ENCODE peak calls at places on chromosomes 13 and 19, in eight cellular contexts. O is kidney glomerular epithelial cell; J is activated CD8-positive, alpha-beta memory T cell treated with anti-CD3 and anti-CD28 coated beads for 1 hour; W is stimulated activated CD8-positive, alpha-beta memory T cell treated with anti-CD3 and anti-CD28 coated beads, Interleukin-7, amount 100 ng/mL, for 48 hours; B is astrocyte of the hippocampus; H is hippocampal formation; A is BJ; D is hepatocyte. F is an unnamed sample.

GRCh38 chr19:49407482-49408015 is 15.7 kb downstream of the PTH2 start:
- DNase-seq in O (no peak), J (no peak), W (no peak), B (no peak), H (no peak), A (no peak), D (no peak), F (no peak)

GRCh38 chr19:48511800-48512503 is at the start of gene LMTK3:
- DNase-seq in O (no peak), J (peak; percentile 76), W (peak; percentile 53), B (peak; percentile 76), H (peak; percentile 92), A (no peak), D (no peak), F (no peak)

GRCh38 chr13:78238911-78239310 is 320.3 kb upstream of the EDNRB start:
- DNase-seq in O (peak; percentile 28), J (no peak), W (no peak), B (no peak), H (no peak), A (no peak), D (no peak), F (no peak)

GRCh38 chr13:102003848-102004570 is 397.8 kb downstream of the FGF14 start:
- DNase-seq in O (no peak), J (no peak), W (no peak), B (peak; percentile 41), H (no peak), A (no peak), D (no peak), F (no peak)

GRCh38 chr19:57241181-57241580 is 749 bp downstream of the ZNF805 start:
- DNase-seq in O (no peak), J (no peak), W (no peak), B (peak; percentile 40), H (no peak), A (no peak), D (peak; percentile 17), F (no peak)

GRCh38 chr13:27770809-27771208 is 21.5 kb upstream of the GSX1 start:
- DNase-seq in O (peak; percentile 22), J (no peak), W (no peak), B (no peak), H (no peak), A (no peak), D (peak; percentile 43), F (peak; percentile 9)

GRCh38 chr13:48232420-48233096 is 448 bp upstream of the ITM2B start:
- DNase-seq in O (peak; percentile 43), J (no peak), W (no peak), B (no peak), H (no peak), A (no peak), D (no peak), F (no peak)

GRCh38 chr19:13286195-13286985 is 136.2 kb downstream of the IER2 start:
- DNase-seq in O (no peak), J (no peak), W (no peak), B (no peak), H (no peak), A (no peak), D (no peak), F (no peak)

GRCh38 chr13:27971236-27971645 is 2.1 kb upstream of the CDX2 start:
- DNase-seq in O (no peak), J (no peak), W (no peak), B (no peak), H (no peak), A (no peak), D (peak; percentile 57), F (no peak)

GRCh38 chr19:39154626-39155100 is 29.1 kb downstream of the PAK4 start:
- DNase-seq in O (no peak), J (no peak), W (no peak), B (no peak), H (no peak), A (no peak), D (peak; percentile 67), F (no peak)

GRCh38 chr19:55484571-55485438 is at the start of gene NAT14:
- DNase-seq in O (peak; percentile 37), J (no peak), W (peak; percentile 50), B (peak; percentile 88), H (peak; percentile 2), A (no peak), D (peak; percentile 82), F (no peak)

GRCh38 chr13:109816112-109816978 is 30.0 kb upstream of the IRS2 start:
- DNase-seq in O (peak; percentile 16), J (no peak), W (no peak), B (peak; percentile 85), H (no peak), A (no peak), D (no peak), F (peak; percentile 30)

GRCh38 chr19:38617764-38618589 is at the start of gene MAP4K1:
- DNase-seq in O (no peak), J (no peak), W (peak; percentile 52), B (no peak), H (no peak), A (no peak), D (no peak), F (no peak)

GRCh38 chr13:37884674-37885073 is 15.1 kb upstream of the TRPC4 start:
- DNase-seq in O (no peak), J (no peak), W (no peak), B (peak; percentile 42), H (no peak), A (no peak), D (no peak), F (no peak)

GRCh38 chr13:74003374-74003773 is 130.8 kb downstream of the KLF12 start:
- DNase-seq in O (no peak), J (no peak), W (no peak), B (no peak), H (no peak), A (no peak), D (no peak), F (no peak)

GRCh38 chr19:39246951-39247669 is 1.5 kb downstream of the IFNL4 start:
- DNase-seq in O (no peak), J (no peak), W (no peak), B (peak; percentile 29), H (no peak), A (no peak), D (no peak), F (no peak)

GRCh38 chr19:23070353-23070781 is 46.5 kb upstream of the ZNF730 start:
- DNase-seq in O (no peak), J (no peak), W (no peak), B (peak; percentile 42), H (no peak), A (no peak), D (no peak), F (peak; percentile 26)

GRCh38 chr13:26482451-26483197 is 74.9 kb upstream of the WASF3 start:
- DNase-seq in O (peak; percentile 69), J (peak; percentile 42), W (no peak), B (peak; percentile 84), H (peak; percentile 44), A (no peak), D (peak; percentile 76), F (peak; percentile 75)

GRCh38 chr13:114115191-114115671 is 17.2 kb downstream of the RASA3 start:
- DNase-seq in O (peak; percentile 53), J (no peak), W (no peak), B (no peak), H (no peak), A (no peak), D (peak; percentile 71), F (no peak)

GRCh38 chr13:47000166-47000565 is 103.3 kb upstream of the HTR2A start:
- DNase-seq in O (no peak), J (no peak), W (no peak), B (no peak), H (no peak), A (no peak), D (no peak), F (no peak)

GRCh38 chr19:40279761-40280607 is 5.2 kb downstream of the AKT2 start:
- DNase-seq in O (no peak), J (no peak), W (no peak), B (no peak), H (no peak), A (no peak), D (peak; percentile 4), F (no peak)

GRCh38 chr13:85405316-85405897 is 393.8 kb downstream of the SLITRK6 start:
- DNase-seq in O (no peak), J (no peak), W (no peak), B (no peak), H (peak; percentile 39), A (no peak), D (no peak), F (no peak)

GRCh38 chr19:9353011-9353410 is 9.8 kb upstream of the ZNF177 start:
- DNase-seq in O (no peak), J (no peak), W (no peak), B (no peak), H (no peak), A (no peak), D (no peak), F (no peak)

GRCh38 chr19:57282011-57282636 is 1.8 kb downstream of the ZNF460 start:
- DNase-seq in O (no peak), J (no peak), W (no peak), B (no peak), H (no peak), A (no peak), D (peak; percentile 52), F (no peak)

GRCh38 chr19:16795731-16796130 is 33.5 kb upstream of the SIN3B start:
- DNase-seq in O (no peak), J (no peak), W (no peak), B (no peak), H (no peak), A (no peak), D (no peak), F (no peak)

GRCh38 chr13:44158055-44158655 is 215.5 kb upstream of the SERP2 start:
- DNase-seq in O (no peak), J (no peak), W (no peak), B (no peak), H (no peak), A (no peak), D (no peak), F (no peak)

GRCh38 chr19:35845215-35846037 is 6.9 kb downstream of the NPHS1 start:
- DNase-seq in O (no peak), J (no peak), W (no peak), B (no peak), H (no peak), A (no peak), D (peak; percentile 68), F (no peak)

GRCh38 chr19:50890422-50891252 is 17.4 kb downstream of the KLK2 start:
- DNase-seq in O (peak; percentile 64), J (no peak), W (no peak), B (peak; percentile 8), H (no peak), A (no peak), D (no peak), F (no peak)

GRCh38 chr13:97307882-97308624 is 85.9 kb downstream of the MBNL2 start:
- DNase-seq in O (peak; percentile 87), J (no peak), W (no peak), B (peak; percentile 87), H (peak; percentile 44), A (no peak), D (no peak), F (no peak)

GRCh38 chr13:48653074-48654054 is at the start of gene CYSLTR2:
- DNase-seq in O (no peak), J (no peak), W (no peak), B (peak; percentile 35), H (no peak), A (no peak), D (peak; percentile 55), F (peak; percentile 56)

GRCh38 chr13:99265823-99266426 is 7.7 kb upstream of the GPR18 start:
- DNase-seq in O (peak; percentile 41), J (no peak), W (no peak), B (peak; percentile 68), H (peak; percentile 58), A (no peak), D (peak; percentile 46), F (no peak)